ENCODE peak calls at places on chromosomes 11 and 22, in nine cellular contexts. F, P, Z, R, H, B, I, Y and W are unnamed samples.

GRCh38 chr11:59207988-59208432 is 4.7 kb downstream of the MPEG1 start:
- DNase-seq in F (peak), P (peak), Z (peak), R (peak), H (peak), B (peak), I (no peak), Y (peak), W (peak)

GRCh38 chr11:132855516-132855915 is 676.8 kb downstream of the OPCML start:
- DNase-seq in F (no peak), P (no peak), Z (no peak), R (no peak), H (no peak), B (no peak), I (no peak), Y (peak), W (no peak)

GRCh38 chr11:72421351-72421750 is 13.0 kb downstream of the CLPB start:
- DNase-seq in F (no peak), P (no peak), Z (no peak), R (no peak), H (no peak), B (no peak), I (no peak), Y (peak), W (no peak)

GRCh38 chr11:8351223-8351622 is 87.5 kb upstream of the LMO1 start:
- DNase-seq in F (no peak), P (no peak), Z (no peak), R (no peak), H (no peak), B (no peak), I (no peak), Y (no peak), W (no peak)

GRCh38 chr11:65419460-65419772 is 3.2 kb upstream of the NEAT1 start:
- DNase-seq in F (no peak), P (no peak), Z (peak), R (no peak), H (peak), B (no peak), I (no peak), Y (no peak), W (no peak)

GRCh38 chr11:68643576-68643975 is 40.8 kb upstream of the GAL start:
- DNase-seq in F (no peak), P (peak), Z (no peak), R (no peak), H (no peak), B (no peak), I (no peak), Y (peak), W (no peak)

GRCh38 chr11:94171693-94172440 is 43.2 kb downstream of the PANX1 start:
- DNase-seq in F (peak), P (peak), Z (peak), R (no peak), H (no peak), B (peak), I (no peak), Y (peak), W (peak)

GRCh38 chr11:60950933-60951610 is 904 bp downstream of the SLC15A3 start:
- DNase-seq in F (peak), P (no peak), Z (no peak), R (no peak), H (peak), B (no peak), I (no peak), Y (peak), W (no peak)

GRCh38 chr11:127074151-127074761 is 73.7 kb upstream of the KIRREL3 start:
- DNase-seq in F (peak), P (peak), Z (no peak), R (peak), H (no peak), B (peak), I (no peak), Y (peak), W (peak)

GRCh38 chr11:113202431-113202830 is 112.0 kb upstream of the TTC12 start:
- DNase-seq in F (no peak), P (peak), Z (no peak), R (no peak), H (no peak), B (no peak), I (no peak), Y (peak), W (no peak)

GRCh38 chr11:106503901-106504300 is 426.4 kb downstream of the AASDHPPT start:
- DNase-seq in F (no peak), P (peak), Z (no peak), R (no peak), H (no peak), B (peak), I (no peak), Y (no peak), W (no peak)

GRCh38 chr11:3155691-3156258 is 9.3 kb downstream of the OSBPL5 start:
- DNase-seq in F (no peak), P (no peak), Z (no peak), R (peak), H (peak), B (peak), I (peak), Y (no peak), W (peak)

GRCh38 chr11:60747359-60747873 is 9.3 kb upstream of the MS4A15 start:
- DNase-seq in F (no peak), P (no peak), Z (no peak), R (no peak), H (no peak), B (no peak), I (peak), Y (no peak), W (no peak)

GRCh38 chr22:24518774-24519485 is 23.8 kb downstream of the UPB1 start:
- DNase-seq in F (no peak), P (no peak), Z (no peak), R (no peak), H (no peak), B (no peak), I (no peak), Y (no peak), W (no peak)

GRCh38 chr22:18970948-18971315 is 34.8 kb upstream of the PRODH start:
- DNase-seq in F (peak), P (no peak), Z (no peak), R (no peak), H (no peak), B (no peak), I (no peak), Y (no peak), W (no peak)

GRCh38 chr22:19875061-19875530 is 20.4 kb upstream of the GNB1L start:
- DNase-seq in F (no peak), P (no peak), Z (no peak), R (no peak), H (peak), B (no peak), I (no peak), Y (no peak), W (no peak)

GRCh38 chr11:47917643-47918369 is 62.6 kb upstream of the PTPRJ start:
- DNase-seq in F (no peak), P (peak), Z (peak), R (peak), H (peak), B (peak), I (peak), Y (peak), W (peak)

GRCh38 chr11:124301482-124301881 is 12.3 kb downstream of the OR8D1 start:
- DNase-seq in F (no peak), P (peak), Z (no peak), R (no peak), H (no peak), B (peak), I (no peak), Y (peak), W (peak)

DNA sequence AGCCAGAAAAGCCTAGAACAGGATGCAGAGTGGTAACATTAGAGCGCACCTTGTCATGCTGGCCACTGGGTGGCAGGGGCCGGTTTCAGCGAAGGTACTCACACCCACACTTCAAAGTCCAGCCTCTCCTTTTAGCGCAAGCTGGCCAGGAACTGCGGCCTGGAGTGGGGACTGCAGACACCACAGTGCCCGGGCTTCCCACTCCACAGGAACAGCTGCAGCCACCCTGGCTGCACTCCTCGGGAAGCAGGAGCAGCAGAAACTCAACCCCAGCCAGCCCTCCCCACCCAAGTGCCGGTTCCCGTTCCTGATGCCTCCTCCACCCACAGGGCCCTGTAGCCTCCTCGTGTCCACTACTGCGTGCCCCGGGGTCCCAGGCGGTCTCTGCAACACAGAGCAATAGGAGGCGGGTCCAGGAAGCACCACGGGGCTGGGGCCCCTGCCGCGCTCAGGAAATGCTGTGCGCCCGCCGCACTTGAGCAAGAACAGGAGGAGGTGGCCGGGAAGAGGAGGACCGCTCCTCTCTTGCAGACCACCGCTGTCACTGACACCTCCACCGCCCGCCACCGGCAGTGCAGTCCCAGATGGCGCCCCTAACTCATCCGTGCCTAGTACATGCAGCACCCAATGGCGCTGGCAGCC is 2.2 kb downstream of the RFPL2 start:
- DNase-seq in F (peak), P (peak), Z (peak), R (no peak), H (no peak), B (peak), I (no peak), Y (peak), W (peak)
- H3K4me3 ChIP-seq in F (peak), P (no peak), Z (no peak), R (no peak), H (no peak), B (no peak), I (no peak), Y (no peak), W (no peak)

GRCh38 chr11:131581006-131581405 is 210.6 kb downstream of the NTM start:
- DNase-seq in F (no peak), P (no peak), Z (no peak), R (no peak), H (no peak), B (peak), I (no peak), Y (no peak), W (no peak)

GRCh38 chr11:131588057-131588456 is 217.6 kb downstream of the NTM start:
- DNase-seq in F (no peak), P (no peak), Z (no peak), R (no peak), H (no peak), B (no peak), I (no peak), Y (no peak), W (no peak)

GRCh38 chr11:131583823-131584222 is 213.4 kb downstream of the NTM start:
- DNase-seq in F (no peak), P (no peak), Z (no peak), R (no peak), H (no peak), B (no peak), I (no peak), Y (no peak), W (no peak)

GRCh38 chr11:131582021-131582531 is 211.7 kb downstream of the NTM start:
- DNase-seq in F (no peak), P (no peak), Z (no peak), R (no peak), H (no peak), B (no peak), I (no peak), Y (no peak), W (no peak)

DNA sequence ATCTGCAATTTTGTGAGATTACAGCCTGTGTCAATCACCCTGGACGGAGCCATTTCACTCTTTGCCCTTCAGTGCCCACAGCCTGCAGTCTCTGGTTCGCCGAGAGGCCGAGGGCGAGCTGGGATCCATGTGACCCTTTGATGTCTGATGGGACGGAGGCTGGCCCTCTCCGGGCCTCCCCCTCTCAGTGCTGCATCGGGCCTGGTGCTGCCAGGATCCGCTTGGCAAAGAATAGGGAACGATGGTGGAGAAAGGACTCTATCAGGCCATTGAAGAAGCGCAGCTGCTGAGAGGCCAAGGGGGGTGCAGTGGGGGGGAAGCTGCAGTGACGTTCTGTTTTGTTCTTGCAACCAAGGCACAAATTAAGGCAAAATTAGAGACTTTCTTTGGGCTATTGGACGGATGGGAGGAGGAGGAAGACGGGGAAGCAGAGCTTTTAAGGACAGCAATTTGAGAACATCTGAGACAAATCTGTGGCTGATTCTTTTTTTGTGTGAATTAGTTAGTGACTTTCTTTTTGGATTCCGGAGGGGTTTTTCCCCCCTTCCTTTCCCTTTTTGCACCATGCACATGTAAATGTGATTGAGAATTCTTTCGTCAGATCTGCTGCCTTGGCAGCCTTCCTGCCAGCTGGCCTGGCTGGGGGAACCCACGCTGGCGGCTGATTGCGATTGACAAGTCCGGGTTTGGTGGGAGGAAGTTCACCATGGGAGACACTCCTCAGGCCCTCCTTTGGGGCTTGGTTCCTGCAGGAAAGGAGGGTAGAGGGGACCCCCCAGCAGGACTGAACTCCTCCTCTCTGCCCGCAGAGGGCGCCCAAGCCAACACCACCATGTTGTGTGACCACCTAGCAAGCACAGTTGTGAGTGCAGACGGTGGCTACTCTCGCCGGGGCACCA is 214.5 kb downstream of the NTM start:
- DNase-seq in F (peak), P (no peak), Z (no peak), R (no peak), H (no peak), B (peak), I (no peak), Y (no peak), W (no peak)
- TF ChIP-seq CTCF in F (peak), P (no peak), Z (no peak), R (peak), H (no peak), B (peak), I (no peak), Y (no peak), W (no peak)

DNA sequence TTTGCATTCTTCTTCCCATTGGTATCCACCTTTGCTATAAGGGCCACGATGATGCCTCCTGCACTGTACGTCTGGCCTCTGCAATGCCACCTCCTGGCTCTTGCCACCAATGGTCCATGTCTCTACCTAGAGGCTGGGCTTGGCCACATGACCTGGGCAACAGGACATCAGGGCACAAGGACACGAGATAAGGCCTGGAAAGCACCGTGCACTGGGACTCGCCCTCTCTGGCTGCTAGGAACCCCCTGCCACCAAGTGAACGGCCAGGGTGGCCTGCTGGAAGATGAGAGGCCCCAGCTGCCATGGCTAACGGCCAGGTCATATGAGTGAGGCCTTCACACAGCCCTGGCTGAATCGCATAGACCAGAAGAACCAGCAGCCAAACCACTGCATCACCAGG is 87.4 kb downstream of the TRMU start:
- DNase-seq in F (no peak), P (no peak), Z (no peak), R (no peak), H (no peak), B (no peak), I (no peak), Y (no peak), W (no peak)
- H3K4me3 ChIP-seq in F (no peak), P (no peak), Z (no peak), R (no peak), H (no peak), B (no peak), I (no peak), Y (no peak), W (no peak)

DNA sequence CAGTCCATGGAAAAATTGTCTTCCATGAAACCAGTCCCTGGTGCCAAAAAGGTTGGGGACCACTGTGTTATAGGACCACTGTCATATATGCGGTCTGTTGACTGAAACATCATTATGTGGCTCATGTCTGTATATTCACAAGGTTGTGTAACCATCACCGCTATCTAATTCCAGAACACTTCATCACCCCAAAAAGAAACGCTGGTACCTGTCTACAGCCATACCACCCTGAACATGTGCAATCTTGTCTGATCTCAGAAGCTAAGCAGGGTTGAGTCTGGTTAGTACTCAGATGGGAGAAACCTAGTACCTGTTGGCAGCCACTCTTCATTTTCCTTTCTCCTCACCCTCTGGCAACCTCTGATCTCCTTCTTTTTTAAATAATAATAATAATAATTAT is 12.9 kb upstream of the PIK3IP1 start:
- DNase-seq in F (no peak), P (no peak), Z (no peak), R (no peak), H (no peak), B (no peak), I (no peak), Y (peak), W (no peak)
- TF ChIP-seq CTCF in F (no peak), P (no peak), Z (no peak), R (no peak), H (no peak), B (no peak), I (no peak), Y (no peak), W (no peak)

DNA sequence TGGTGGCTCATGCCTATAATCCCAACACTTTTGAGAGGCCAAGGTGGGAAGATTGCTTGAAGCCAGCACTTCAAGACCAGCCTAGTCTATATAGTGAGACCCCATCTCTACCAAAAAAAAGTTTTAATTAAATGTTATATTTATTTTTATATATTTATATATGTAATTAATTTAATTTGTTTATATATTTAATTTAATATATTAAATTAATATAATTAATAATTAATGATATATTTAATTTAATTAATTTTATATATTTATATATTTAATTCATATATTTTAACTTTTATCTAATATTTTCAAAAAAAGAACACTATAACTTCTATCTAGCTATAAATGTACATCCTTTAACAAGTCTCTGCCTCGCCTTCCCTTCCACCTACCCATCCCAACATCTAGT is 104.8 kb downstream of the PAX6 start:
- DNase-seq in F (no peak), P (no peak), Z (no peak), R (no peak), H (no peak), B (no peak), I (no peak), Y (no peak), W (no peak)
- H3K4me3 ChIP-seq in F (no peak), P (no peak), Z (no peak), R (no peak), H (no peak), B (no peak), I (no peak), Y (no peak), W (no peak)

GRCh38 chr11:19785265-19785664 is 72.6 kb downstream of the NAV2 start:
- DNase-seq in F (no peak), P (no peak), Z (no peak), R (no peak), H (no peak), B (no peak), I (no peak), Y (no peak), W (no peak)
- TF ChIP-seq CTCF in F (no peak), P (no peak), Z (no peak), R (no peak), H (no peak), B (no peak), I (no peak), Y (no peak), W (no peak)